ENCODE peak calls at places on chromosomes 1 and 21, in five cellular contexts. I is caudate nucleus; M is CD8-positive, alpha-beta T cell; U is CD4-positive, alpha-beta memory T cell; L is tibial nerve. B is an unnamed sample.

GRCh38 chr1:226558293-226558692 is 9.7 kb downstream of the STUM start:
- DNase-seq in L (no peak), I (no peak), M (no peak), U (no peak), B (no peak)

GRCh38 chr1:205518616-205519540 is 14.4 kb downstream of the CDK18 start:
- DNase-seq in L (no peak), I (peak; percentile 85), M (no peak), U (no peak), B (no peak)

GRCh38 chr1:10980094-10980577 is 32.3 kb upstream of the TARDBP start:
- DNase-seq in L (peak; percentile 46), M (no peak), I (peak; percentile 83), U (no peak), B (peak; percentile 89)

GRCh38 chr1:29975036-29975694 is 738.8 kb downstream of the PTPRU start:
- DNase-seq in M (no peak), I (no peak), L (no peak), U (no peak), B (no peak)

GRCh38 chr1:180151508-180151907 is 3.2 kb upstream of the QSOX1 start:
- DNase-seq in M (no peak), I (no peak), L (no peak), U (no peak), B (no peak)

GRCh38 chr1:184386271-184387068 is at the start of gene C1orf21:
- DNase-seq in U (peak; percentile 36), I (peak; percentile 87), M (peak; percentile 40), L (peak; percentile 84), B (peak; percentile 96)

GRCh38 chr1:212884592-212884991 is 26.5 kb downstream of the FLVCR1 start:
- DNase-seq in I (no peak), U (no peak), L (no peak), M (no peak), B (no peak)

GRCh38 chr1:10045480-10046355 is 13.0 kb downstream of the UBE4B start:
- DNase-seq in M (no peak), I (no peak), U (no peak), L (no peak), B (peak; percentile 47)

GRCh38 chr1:13597166-13597565 is 13.5 kb downstream of the PDPN start:
- DNase-seq in I (no peak), M (no peak), L (no peak), U (no peak), B (no peak)

GRCh38 chr1:78645728-78646127 is 3.9 kb upstream of the IFI44 start:
- DNase-seq in L (no peak), I (no peak), U (peak; percentile 43), M (no peak), B (no peak)

GRCh38 chr1:231611851-231612250 is 14.7 kb upstream of the DISC1 start:
- DNase-seq in L (no peak), M (no peak), U (no peak), I (no peak), B (no peak)

GRCh38 chr1:197199923-197200467 is 53.5 kb upstream of the ASPM start:
- DNase-seq in M (no peak), L (no peak), U (no peak), I (no peak), B (no peak)

GRCh38 chr1:38047603-38048146 is 1.1 kb upstream of the POU3F1 start:
- DNase-seq in I (no peak), U (no peak), M (no peak), L (no peak), B (no peak)

GRCh38 chr1:27122652-27123051 is 32.3 kb downstream of the SLC9A1 start:
- DNase-seq in I (no peak), U (no peak), L (no peak), M (no peak), B (peak; percentile 91)

GRCh38 chr1:228463559-228464455 is 23.4 kb upstream of the RNF187 start:
- DNase-seq in L (no peak), M (no peak), I (no peak), U (peak; percentile 35), B (peak; percentile 82)

GRCh38 chr1:57963545-57963944 is 539.7 kb upstream of the DAB1 start:
- DNase-seq in L (no peak), U (no peak), M (no peak), I (no peak), B (no peak)

GRCh38 chr1:109170051-109170775 is 43.5 kb upstream of the SARS1 start:
- DNase-seq in I (no peak), U (no peak), L (no peak), M (no peak), B (no peak)

GRCh38 chr1:27162090-27162489 is 7.2 kb upstream of the SLC9A1 start:
- DNase-seq in I (no peak), U (no peak), M (no peak), L (no peak), B (no peak)

GRCh38 chr1:210686841-210687240 is 358.1 kb downstream of the HHAT start:
- DNase-seq in U (no peak), L (no peak), M (no peak), I (no peak), B (no peak)

DNA sequence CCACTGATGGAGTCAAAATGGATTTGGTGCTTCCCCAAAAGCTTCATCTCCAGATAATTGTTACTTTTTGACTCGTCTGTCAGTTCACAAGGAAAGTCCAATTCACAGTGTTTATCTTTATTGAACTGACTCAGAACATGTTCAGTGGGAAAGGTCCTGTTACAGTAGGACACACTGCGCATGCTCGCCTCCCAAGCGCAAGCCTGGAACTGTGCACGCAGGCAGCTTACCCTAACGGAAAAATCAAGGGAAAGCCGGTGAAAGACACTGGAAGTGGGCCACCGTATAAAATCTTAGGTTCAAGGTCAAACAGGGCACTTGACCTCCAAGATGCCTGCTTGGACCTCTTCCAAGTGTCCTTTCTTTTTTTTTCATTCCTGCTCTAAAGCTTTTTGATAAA is 174.6 kb downstream of the USP25 start:
- DNase-seq in U (no peak), I (no peak), M (no peak), L (no peak), B (no peak)
- H3K27ac ChIP-seq in U (no peak overlapping the region), I (no peak overlapping the region), M (no peak overlapping the region), L (no peak overlapping the region), B (no peak overlapping the region)

GRCh38 chr1:165381745-165382530 is 25.4 kb upstream of the LMX1A start:
- DNase-seq in L (no peak), M (no peak), U (no peak), I (no peak), B (no peak)

GRCh38 chr1:165376041-165376810 is 19.7 kb upstream of the LMX1A start:
- DNase-seq in I (peak; percentile 58), M (no peak), L (peak; percentile 89), U (peak; percentile 22), B (peak; percentile 61)

GRCh38 chr1:165375623-165376022 is 19.1 kb upstream of the LMX1A start:
- DNase-seq in I (no peak), U (no peak), L (no peak), M (no peak), B (no peak)

GRCh38 chr1:165371588-165372235 is 15.2 kb upstream of the LMX1A start:
- DNase-seq in L (no peak), U (no peak), I (no peak), M (no peak), B (no peak)

GRCh38 chr1:165376811-165377153 is 20.3 kb upstream of the LMX1A start:
- DNase-seq in I (no peak), M (no peak), U (no peak), L (no peak), B (no peak)
- H3K27ac ChIP-seq in I (no peak overlapping the region), M (no peak overlapping the region), U (no peak overlapping the region), L (peak overlapping the region; percentile 76), B (peak overlapping the region; percentile 69)

GRCh38 chr1:41898191-41898713 is 20.5 kb downstream of the HIVEP3 start:
- DNase-seq in L (no peak), M (peak; percentile 36), I (no peak), U (peak; percentile 83), B (peak; percentile 54)

GRCh38 chr1:41902125-41902524 is 16.6 kb downstream of the HIVEP3 start:
- DNase-seq in M (no peak), I (no peak), U (no peak), L (no peak), B (no peak)

GRCh38 chr1:41902669-41903068 is 16.1 kb downstream of the HIVEP3 start:
- DNase-seq in U (no peak), I (no peak), L (no peak), M (no peak), B (no peak)

GRCh38 chr1:41901551-41901950 is 17.2 kb downstream of the HIVEP3 start:
- DNase-seq in M (no peak), I (no peak), U (no peak), L (peak; percentile 1), B (no peak)

GRCh38 chr1:41900611-41901444 is 17.9 kb downstream of the HIVEP3 start:
- DNase-seq in M (no peak), I (no peak), L (no peak), U (no peak), B (no peak)
- H3K27ac ChIP-seq in M (no peak overlapping the region), I (no peak overlapping the region), L (no peak overlapping the region), U (no peak overlapping the region), B (peak overlapping the region; percentile 21)

DNA sequence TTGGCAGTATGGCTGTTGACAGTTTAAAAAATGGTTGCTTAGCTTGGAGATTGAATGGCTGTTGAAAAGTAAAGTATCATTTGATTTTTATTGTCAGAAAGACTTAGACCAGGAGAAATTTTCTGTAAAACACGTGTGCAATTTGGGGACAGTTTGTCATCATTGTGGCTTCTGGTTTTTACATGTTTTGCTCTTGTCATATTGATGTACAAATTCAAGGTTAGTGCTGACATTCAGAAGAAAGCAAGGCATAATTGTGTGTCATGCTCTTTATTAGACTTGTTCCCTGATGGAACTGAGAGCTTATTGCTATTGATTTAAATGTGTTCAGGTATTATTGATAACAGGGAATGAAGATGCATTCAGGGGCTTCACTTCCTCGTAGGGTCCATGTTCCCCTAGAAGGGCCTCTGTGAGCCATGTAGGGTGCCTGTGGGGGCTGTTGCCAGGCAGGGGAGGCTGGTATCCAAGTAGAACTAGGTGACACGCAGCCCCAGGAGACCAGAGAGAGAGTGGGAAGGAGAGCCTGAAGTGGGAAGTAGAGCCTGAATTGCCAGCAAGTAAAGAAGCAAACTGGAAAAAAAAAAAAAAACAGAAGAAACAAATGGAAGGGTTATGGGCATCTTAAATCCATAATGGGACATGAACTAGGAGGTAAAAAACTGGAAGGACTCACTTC is 32.7 kb upstream of the PLXNA2 start:
- DNase-seq in I (peak; percentile 7), M (no peak), U (no peak), L (no peak), B (no peak)
- H3K27ac ChIP-seq in I (no peak overlapping the region), M (no peak overlapping the region), U (no peak overlapping the region), L (no peak overlapping the region), B (no peak overlapping the region)

GRCh38 chr1:4019606-4020331 is 119.7 kb upstream of the C1orf174 start:
- DNase-seq in M (no peak), U (no peak), L (no peak), I (no peak), B (no peak)
- H3K27ac ChIP-seq in M (no peak overlapping the region), U (no peak overlapping the region), L (no peak overlapping the region), I (no peak overlapping the region), B (no peak overlapping the region)

GRCh38 chr1:107572674-107573205 is 392.2 kb downstream of the VAV3 start:
- DNase-seq in M (no peak), I (no peak), U (no peak), L (peak; percentile 12), B (no peak)
- H3K27ac ChIP-seq in M (no peak overlapping the region), I (no peak overlapping the region), U (no peak overlapping the region), L (no peak overlapping the region), B (no peak overlapping the region)